ENCODE peak calls at places on chromosomes 5 and 9, in four cellular contexts. One of them, this sample, is unnamed.

GRCh38 chr5:73122875-73123810 is 2.8 kb downstream of the TMEM171 start:
- DNase-seq in GM12878: no peak
- DNase-seq in H1: no peak
- DNase-seq in HepG2: no peak
- DNase-seq in this sample: no peak

GRCh38 chr9:91907387-91908292 is 42.4 kb downstream of the ROR2 start:
- DNase-seq in HepG2: no peak
- DNase-seq in H1: no peak
- DNase-seq in GM12878: no peak
- DNase-seq in this sample: no peak

GRCh38 chr5:36311967-36312366 is 10.3 kb upstream of the RANBP3L start:
- DNase-seq in GM12878: no peak
- DNase-seq in HepG2: no peak
- DNase-seq in H1: no peak
- DNase-seq in this sample: no peak

GRCh38 chr5:60533789-60534188 is 166.2 kb downstream of the DEPDC1B start:
- DNase-seq in H1: no peak
- DNase-seq in GM12878: no peak
- DNase-seq in HepG2: no peak
- DNase-seq in this sample: no peak

GRCh38 chr9:138105561-138106505 is 228.3 kb downstream of the CACNA1B start:
- DNase-seq in HepG2: no peak
- DNase-seq in H1: no peak
- DNase-seq in GM12878: no peak
- DNase-seq in this sample: no peak

GRCh38 chr9:112485574-112485973 is 1.1 kb upstream of the KIAA1958 start:
- DNase-seq in H1: no peak
- DNase-seq in HepG2: no peak
- DNase-seq in GM12878: no peak
- DNase-seq in this sample: no peak

GRCh38 chr5:80399553-80400239 is 8.2 kb upstream of the ZFYVE16 start:
- DNase-seq in H1: no peak
- DNase-seq in HepG2: peak
- DNase-seq in GM12878: peak
- DNase-seq in this sample: peak

GRCh38 chr5:27784317-27784716 is 745.9 kb upstream of the CDH9 start:
- DNase-seq in GM12878: no peak
- DNase-seq in HepG2: no peak
- DNase-seq in H1: no peak
- DNase-seq in this sample: no peak

GRCh38 chr5:55897905-55898304 is 46.7 kb downstream of the IL31RA start:
- DNase-seq in H1: no peak
- DNase-seq in GM12878: no peak
- DNase-seq in HepG2: peak
- DNase-seq in this sample: no peak

GRCh38 chr5:55847837-55848236 is 3.3 kb upstream of the IL31RA start:
- DNase-seq in GM12878: no peak
- DNase-seq in H1: no peak
- DNase-seq in HepG2: no peak
- DNase-seq in this sample: no peak

GRCh38 chr5:180438785-180439780 is 55.1 kb upstream of the CNOT6 start:
- DNase-seq in GM12878: no peak
- DNase-seq in HepG2: no peak
- DNase-seq in H1: no peak
- DNase-seq in this sample: no peak

GRCh38 chr9:22237497-22238363 is 208.9 kb upstream of the DMRTA1 start:
- DNase-seq in HepG2: peak
- DNase-seq in GM12878: no peak
- DNase-seq in H1: no peak
- DNase-seq in this sample: no peak

GRCh38 chr9:68690088-68690487 is 15.0 kb upstream of the PIP5K1B start:
- DNase-seq in HepG2: no peak
- DNase-seq in GM12878: no peak
- DNase-seq in H1: no peak
- DNase-seq in this sample: no peak

GRCh38 chr5:130268489-130268888 is 364.2 kb downstream of the CHSY3 start:
- DNase-seq in GM12878: no peak
- DNase-seq in H1: no peak
- DNase-seq in HepG2: no peak
- DNase-seq in this sample: no peak

GRCh38 chr9:87119328-87119881 is 172.1 kb upstream of the GAS1 start:
- DNase-seq in H1: no peak
- DNase-seq in GM12878: no peak
- DNase-seq in HepG2: no peak
- DNase-seq in this sample: no peak

GRCh38 chr5:5340206-5340729 is 82.2 kb upstream of the ICE1 start:
- DNase-seq in GM12878: no peak
- DNase-seq in HepG2: peak
- DNase-seq in H1: peak
- DNase-seq in this sample: no peak

GRCh38 chr5:143898914-143899591 is 87.1 kb downstream of the HMHB1 start:
- DNase-seq in HepG2: no peak
- DNase-seq in GM12878: no peak
- DNase-seq in H1: no peak
- DNase-seq in this sample: no peak

GRCh38 chr5:72166070-72166979 is 59.0 kb downstream of the MAP1B start:
- DNase-seq in H1: no peak
- DNase-seq in GM12878: no peak
- DNase-seq in HepG2: no peak
- DNase-seq in this sample: no peak

GRCh38 chr9:10008101-10008799 is 604.6 kb downstream of the PTPRD start:
- DNase-seq in GM12878: no peak
- DNase-seq in HepG2: no peak
- DNase-seq in H1: no peak
- DNase-seq in this sample: no peak

GRCh38 chr5:143041972-143042770 is 272.0 kb downstream of the ARHGAP26 start:
- DNase-seq in GM12878: no peak
- DNase-seq in HepG2: no peak
- DNase-seq in H1: no peak
- DNase-seq in this sample: no peak

GRCh38 chr9:96062051-96062450 is 186.6 kb downstream of the ERCC6L2 start:
- DNase-seq in GM12878: no peak
- DNase-seq in H1: no peak
- DNase-seq in HepG2: no peak
- DNase-seq in this sample: no peak

GRCh38 chr9:1071730-1072129 is 21.6 kb downstream of the DMRT2 start:
- DNase-seq in HepG2: no peak
- DNase-seq in H1: no peak
- DNase-seq in GM12878: no peak
- DNase-seq in this sample: no peak

GRCh38 chr9:71928806-71929205 is 17.4 kb downstream of the C9orf85 start:
- DNase-seq in GM12878: no peak
- DNase-seq in H1: no peak
- DNase-seq in HepG2: no peak
- DNase-seq in this sample: no peak

GRCh38 chr9:89555426-89556375 is 49.1 kb upstream of the GADD45G start:
- DNase-seq in HepG2: no peak
- DNase-seq in GM12878: peak
- DNase-seq in H1: no peak
- DNase-seq in this sample: peak

GRCh38 chr5:169307648-169308047 is 6.7 kb upstream of the SLIT3 start:
- DNase-seq in H1: no peak
- DNase-seq in GM12878: no peak
- DNase-seq in HepG2: no peak
- DNase-seq in this sample: no peak

GRCh38 chr5:68534131-68534940 is 318.8 kb downstream of the PIK3R1 start:
- DNase-seq in HepG2: peak
- DNase-seq in GM12878: no peak
- DNase-seq in H1: no peak
- DNase-seq in this sample: no peak

GRCh38 chr5:80139573-80139972 is 104.4 kb downstream of the THBS4 start:
- DNase-seq in GM12878: no peak
- DNase-seq in H1: no peak
- DNase-seq in HepG2: no peak
- DNase-seq in this sample: no peak

GRCh38 chr5:15222156-15222555 is 277.8 kb upstream of the FBXL7 start:
- DNase-seq in GM12878: no peak
- DNase-seq in H1: no peak
- DNase-seq in HepG2: no peak
- DNase-seq in this sample: no peak

GRCh38 chr5:111511174-111512025 is 935 bp downstream of the STARD4 start:
- DNase-seq in H1: no peak
- DNase-seq in GM12878: no peak
- DNase-seq in HepG2: no peak
- DNase-seq in this sample: no peak

GRCh38 chr5:94508421-94509148 is 109.8 kb downstream of the KIAA0825 start:
- DNase-seq in H1: no peak
- DNase-seq in GM12878: no peak
- DNase-seq in HepG2: no peak
- DNase-seq in this sample: no peak
- TF ChIP-seq GABPA in H1: no peak
- TF ChIP-seq GABPA in GM12878: no peak
- TF ChIP-seq GABPA in HepG2: no peak
- TF ChIP-seq GABPA in this sample: no peak

DNA sequence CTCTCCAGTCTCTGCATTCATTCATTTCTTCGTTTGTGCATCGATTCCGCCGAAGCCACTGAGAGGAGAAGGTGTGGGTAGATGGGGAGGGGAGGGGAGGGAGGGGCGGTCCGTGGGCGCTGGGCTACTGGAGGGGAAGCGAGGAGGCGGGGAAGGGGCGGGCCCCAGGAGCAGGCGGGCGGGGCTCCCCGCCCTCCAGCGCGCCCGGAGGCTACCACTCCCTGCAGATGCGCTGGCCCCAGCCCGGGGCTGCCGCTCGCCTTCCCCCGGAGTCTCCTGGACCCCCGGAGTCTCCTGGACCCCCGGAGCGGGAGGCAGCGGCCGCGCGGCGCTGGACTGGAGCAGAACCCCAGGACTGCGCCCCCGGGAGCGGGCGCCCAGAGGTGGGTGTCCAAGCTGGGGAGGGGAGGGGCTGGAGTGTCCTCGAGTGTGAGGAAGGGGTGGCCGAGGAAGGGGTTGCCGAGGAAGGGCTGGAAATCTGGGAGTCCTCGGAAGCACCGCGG is 159.4 kb downstream of the C9orf152 start:
- DNase-seq in H1: peak
- DNase-seq in HepG2: no peak
- DNase-seq in GM12878: peak
- DNase-seq in this sample: peak
- TF ChIP-seq GABPA in H1: no peak
- TF ChIP-seq GABPA in HepG2: no peak
- TF ChIP-seq GABPA in GM12878: no peak
- TF ChIP-seq GABPA in this sample: no peak

GRCh38 chr5:132998553-132998952 is 27.8 kb downstream of the ZCCHC10 start:
- DNase-seq in H1: no peak
- DNase-seq in GM12878: no peak
- DNase-seq in HepG2: no peak
- DNase-seq in this sample: no peak

GRCh38 chr5:132996307-132996706 is 30.0 kb downstream of the ZCCHC10 start:
- DNase-seq in H1: no peak
- DNase-seq in GM12878: no peak
- DNase-seq in HepG2: no peak
- DNase-seq in this sample: no peak

GRCh38 chr5:132999246-132999645 is 27.1 kb downstream of the ZCCHC10 start:
- DNase-seq in H1: no peak
- DNase-seq in HepG2: no peak
- DNase-seq in GM12878: no peak
- DNase-seq in this sample: no peak
- TF ChIP-seq GABPA in H1: no peak
- TF ChIP-seq GABPA in HepG2: no peak
- TF ChIP-seq GABPA in GM12878: no peak
- TF ChIP-seq GABPA in this sample: no peak

GRCh38 chr9:110457245-110457644 is 119.6 kb upstream of the TXNDC8 start:
- DNase-seq in H1: no peak
- DNase-seq in HepG2: no peak
- DNase-seq in GM12878: no peak
- DNase-seq in this sample: no peak

GRCh38 chr9:110455860-110456259 is 118.2 kb upstream of the TXNDC8 start:
- DNase-seq in HepG2: no peak
- DNase-seq in H1: no peak
- DNase-seq in GM12878: no peak
- DNase-seq in this sample: no peak

GRCh38 chr9:110452227-110452801 is 114.7 kb upstream of the TXNDC8 start:
- DNase-seq in H1: no peak
- DNase-seq in GM12878: no peak
- DNase-seq in HepG2: no peak
- DNase-seq in this sample: no peak
- TF ChIP-seq GABPA in H1: no peak
- TF ChIP-seq GABPA in GM12878: no peak
- TF ChIP-seq GABPA in HepG2: no peak
- TF ChIP-seq GABPA in this sample: no peak

DNA sequence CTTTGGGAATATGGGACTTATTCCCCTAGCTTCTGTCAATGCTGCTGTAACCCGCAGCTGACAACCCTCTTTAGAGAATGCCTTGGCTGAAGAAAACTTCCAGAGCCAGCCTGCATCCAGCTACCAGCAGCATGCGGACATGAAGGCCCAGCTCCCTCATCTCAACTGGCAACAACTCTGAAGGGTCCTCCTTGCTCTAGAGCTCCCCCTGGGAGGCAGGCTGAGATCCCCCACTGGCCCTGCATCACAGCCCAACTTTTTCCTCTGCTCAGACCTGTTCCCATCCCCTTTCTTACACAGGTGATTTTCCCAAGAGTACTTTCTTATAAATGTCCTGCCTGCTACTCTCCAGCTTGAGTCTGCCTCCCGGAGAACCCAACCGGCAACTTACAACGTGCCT is 18.7 kb upstream of the WNT8A start:
- DNase-seq in H1: peak
- DNase-seq in HepG2: no peak
- DNase-seq in GM12878: no peak
- DNase-seq in this sample: no peak
- TF ChIP-seq GABPA in H1: no peak
- TF ChIP-seq GABPA in HepG2: no peak
- TF ChIP-seq GABPA in GM12878: no peak
- TF ChIP-seq GABPA in this sample: no peak

GRCh38 chr5:64096771-64097170 is 68.9 kb upstream of the RNF180 start:
- DNase-seq in GM12878: no peak
- DNase-seq in H1: no peak
- DNase-seq in HepG2: no peak
- DNase-seq in this sample: no peak
- TF ChIP-seq GABPA in GM12878: no peak
- TF ChIP-seq GABPA in H1: no peak
- TF ChIP-seq GABPA in HepG2: no peak
- TF ChIP-seq GABPA in this sample: no peak

DNA sequence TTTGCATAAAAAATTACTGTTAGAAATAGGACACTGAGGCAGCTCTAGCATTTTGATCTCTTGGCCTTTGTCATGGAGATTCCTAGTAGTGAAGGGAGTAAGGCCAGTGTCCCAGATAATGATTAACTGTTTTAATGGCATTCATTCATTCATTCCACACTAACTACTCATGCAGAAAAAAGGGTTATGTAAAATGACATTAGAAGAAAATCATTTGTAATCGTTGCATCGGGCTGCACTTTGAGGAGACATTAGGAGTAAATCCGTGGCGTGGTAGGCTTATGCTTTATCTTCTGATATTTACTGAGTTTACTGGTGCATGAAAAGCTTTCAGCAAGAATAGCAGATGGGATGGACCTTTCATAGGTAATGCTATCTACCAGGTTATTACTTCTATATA is 82.6 kb upstream of the GRHPR start:
- DNase-seq in HepG2: no peak
- DNase-seq in H1: no peak
- DNase-seq in GM12878: no peak
- DNase-seq in this sample: no peak
- TF ChIP-seq GABPA in HepG2: no peak
- TF ChIP-seq GABPA in H1: no peak
- TF ChIP-seq GABPA in GM12878: no peak
- TF ChIP-seq GABPA in this sample: no peak

GRCh38 chr5:110262754-110263153 is 463.7 kb downstream of the TMEM232 start:
- DNase-seq in H1: no peak
- DNase-seq in HepG2: no peak
- DNase-seq in GM12878: no peak
- DNase-seq in this sample: no peak
- TF ChIP-seq GABPA in H1: no peak
- TF ChIP-seq GABPA in HepG2: no peak
- TF ChIP-seq GABPA in GM12878: no peak
- TF ChIP-seq GABPA in this sample: no peak

GRCh38 chr5:83277154-83277553 is 194.4 kb upstream of the VCAN start:
- DNase-seq in HepG2: no peak
- DNase-seq in H1: no peak
- DNase-seq in GM12878: no peak
- DNase-seq in this sample: no peak
- TF ChIP-seq GABPA in HepG2: no peak
- TF ChIP-seq GABPA in H1: no peak
- TF ChIP-seq GABPA in GM12878: no peak
- TF ChIP-seq GABPA in this sample: no peak

This sample was measured in HL-60.